ENCODE peak calls at places on chromosomes 11 and 22, in nine cellular contexts. C, P, F, V, D, O, N, E and K are unnamed samples.
A peak's percentile ranks its signal among the peaks of the same experiment; 100 is the strongest.

GRCh38 chr11:2671748-2672147 is 28.0 kb downstream of the KCNQ1OT1 start:
- DNase-seq in C (no peak), P (no peak), F (no peak), V (no peak), D (no peak), O (no peak), N (no peak), E (no peak), K (no peak)

GRCh38 chr11:134332189-134332631 is 422 bp downstream of the GLB1L2 start:
- DNase-seq in C (no peak), P (no peak), F (peak; percentile 75), V (no peak), D (no peak), O (peak; percentile 75), N (peak; percentile 47), E (no peak), K (peak; percentile 39)

GRCh38 chr11:76074178-76075112 is 131.9 kb downstream of the WNT11 start:
- DNase-seq in C (peak; percentile 81), P (no peak), F (no peak), V (no peak), D (peak; percentile 75), O (no peak), N (peak; percentile 64), E (no peak), K (peak; percentile 61)

GRCh38 chr22:48742191-48742555 is 1085.5 kb downstream of the BRD1 start:
- DNase-seq in C (no peak), P (no peak), F (no peak), V (no peak), D (no peak), O (no peak), N (no peak), E (no peak), K (no peak)

GRCh38 chr11:398826-399225 is 4.8 kb downstream of the PKP3 start:
- DNase-seq in C (peak; percentile 53), P (no peak), F (no peak), V (no peak), D (no peak), O (no peak), N (no peak), E (no peak), K (peak; percentile 44)

GRCh38 chr11:7143908-7144307 is 55.1 kb downstream of the RBMXL2 start:
- DNase-seq in C (peak; percentile 42), P (peak; percentile 8), F (peak; percentile 57), V (peak; percentile 6), D (peak; percentile 22), O (peak; percentile 61), N (peak; percentile 8), E (no peak), K (peak; percentile 8)

GRCh38 chr22:49031746-49032330 is 795.8 kb downstream of the BRD1 start:
- DNase-seq in C (no peak), P (no peak), F (no peak), V (no peak), D (no peak), O (no peak), N (no peak), E (no peak), K (no peak)

GRCh38 chr22:49622241-49623105 is 205.2 kb downstream of the BRD1 start:
- DNase-seq in C (no peak), P (no peak), F (no peak), V (no peak), D (no peak), O (no peak), N (no peak), E (no peak), K (no peak)

GRCh38 chr11:27349919-27350318 is 13.1 kb downstream of the CCDC34 start:
- DNase-seq in C (no peak), P (no peak), F (no peak), V (no peak), D (no peak), O (no peak), N (no peak), E (no peak), K (no peak)

GRCh38 chr11:27352781-27353180 is 10.2 kb downstream of the CCDC34 start:
- DNase-seq in C (no peak), P (no peak), F (peak; percentile 45), V (no peak), D (no peak), O (no peak), N (no peak), E (no peak), K (no peak)

GRCh38 chr11:27347361-27347760 is 15.7 kb downstream of the CCDC34 start:
- DNase-seq in C (no peak), P (no peak), F (peak; percentile 17), V (no peak), D (no peak), O (no peak), N (no peak), E (no peak), K (no peak)

GRCh38 chr11:27347949-27348879 is 14.8 kb downstream of the CCDC34 start:
- DNase-seq in C (no peak), P (no peak), F (peak; percentile 84), V (no peak), D (no peak), O (peak; percentile 61), N (no peak), E (no peak), K (peak; percentile 70)

DNA sequence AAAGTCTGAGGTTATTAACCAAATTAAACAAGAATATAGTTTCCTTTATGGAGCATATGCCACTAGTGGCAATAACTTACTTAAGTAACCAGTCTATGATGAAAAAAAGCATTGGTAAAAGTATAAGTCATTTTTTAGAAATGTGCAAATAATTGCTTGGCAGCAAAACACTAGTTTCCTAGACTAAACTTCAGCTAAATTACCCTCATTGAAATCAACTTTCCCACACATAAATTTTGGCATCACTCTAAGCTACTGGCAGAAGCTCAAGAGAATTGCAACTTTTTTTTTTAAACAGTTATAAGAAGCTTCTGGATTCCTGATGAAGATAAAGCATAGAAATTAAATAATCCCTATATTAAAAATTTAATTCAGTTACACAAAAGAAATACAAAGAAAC is 12.5 kb downstream of the CCDC34 start:
- DNase-seq in C (peak; percentile 47), P (no peak), F (no peak), V (no peak), D (peak; percentile 19), O (no peak), N (no peak), E (no peak), K (peak; percentile 71)
- TF ChIP-seq EZH2 in C (no peak), P (no peak), F (no peak), V (no peak), D (no peak), O (no peak), N (no peak), E (no peak), K (no peak)

GRCh38 chr11:15893080-15893492 is 463.3 kb downstream of the SOX6 start:
- DNase-seq in C (no peak), P (no peak), F (no peak), V (peak; percentile 6), D (peak; percentile 64), O (no peak), N (peak; percentile 35), E (no peak), K (peak; percentile 54)

GRCh38 chr11:15896544-15896943 is 459.8 kb downstream of the SOX6 start:
- DNase-seq in C (no peak), P (no peak), F (no peak), V (no peak), D (no peak), O (no peak), N (no peak), E (no peak), K (no peak)

GRCh38 chr11:15901046-15901445 is 455.3 kb downstream of the SOX6 start:
- DNase-seq in C (no peak), P (no peak), F (no peak), V (no peak), D (no peak), O (peak; percentile 39), N (no peak), E (no peak), K (no peak)

GRCh38 chr11:15896026-15896425 is 460.3 kb downstream of the SOX6 start:
- DNase-seq in C (no peak), P (no peak), F (no peak), V (no peak), D (no peak), O (no peak), N (no peak), E (no peak), K (no peak)

GRCh38 chr11:15897211-15897960 is 459.0 kb downstream of the SOX6 start:
- DNase-seq in C (peak; percentile 27), P (no peak), F (no peak), V (peak; percentile 27), D (no peak), O (no peak), N (no peak), E (no peak), K (peak; percentile 54)
- H3K27ac ChIP-seq in C (no peak overlapping the region), P (no peak overlapping the region), F (no peak overlapping the region), V (no peak overlapping the region), D (no peak overlapping the region), O (no peak overlapping the region), N (no peak overlapping the region), E (no peak overlapping the region), K (no peak overlapping the region)

DNA sequence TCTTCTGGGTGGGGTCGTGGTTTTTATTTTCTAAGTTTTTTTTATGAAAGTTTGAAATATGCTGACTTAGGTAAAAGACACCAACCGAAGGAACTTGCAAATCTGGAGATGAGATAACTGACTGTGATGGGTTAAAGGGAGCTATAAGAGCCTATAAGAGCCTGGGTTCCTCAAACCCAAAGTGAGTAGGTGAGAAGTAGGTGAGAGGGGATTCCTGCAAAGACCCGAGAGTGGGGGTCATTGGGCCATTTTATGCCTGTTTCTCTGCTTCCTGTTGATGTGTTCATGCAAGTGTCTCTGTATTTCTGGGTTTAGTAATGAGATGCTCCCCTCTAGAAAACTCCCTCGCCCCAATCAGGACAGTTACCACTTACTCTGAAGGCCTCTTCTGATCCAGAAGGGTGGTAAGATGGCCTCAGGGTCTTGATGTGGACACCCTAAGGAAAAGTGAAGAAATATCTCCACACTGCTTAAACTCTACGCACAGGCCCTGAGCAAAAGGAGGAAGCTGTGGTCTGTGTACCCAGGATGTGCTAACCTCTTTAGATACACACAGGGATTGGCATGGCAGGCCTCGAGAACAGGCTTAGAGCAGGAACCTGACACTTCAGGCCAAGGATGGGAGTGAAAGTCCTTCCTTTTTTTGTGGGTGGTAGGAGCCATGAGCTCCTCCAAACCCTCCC is 1.8 kb downstream of the FLI1 start:
- DNase-seq in C (peak; percentile 35), P (no peak), F (no peak), V (no peak), D (no peak), O (no peak), N (no peak), E (peak; percentile 79), K (no peak)
- TF ChIP-seq EZH2 in C (no peak), P (no peak), F (no peak), V (no peak), D (no peak), O (no peak), N (no peak), E (no peak), K (no peak)

GRCh38 chr22:19900707-19901436 is 40.7 kb upstream of the COMT start:
- DNase-seq in C (no peak), P (no peak), F (no peak), V (no peak), D (no peak), O (no peak), N (no peak), E (no peak), K (no peak)

GRCh38 chr22:19901577-19902244 is 39.9 kb upstream of the COMT start:
- DNase-seq in C (no peak), P (no peak), F (no peak), V (no peak), D (no peak), O (no peak), N (no peak), E (no peak), K (no peak)

GRCh38 chr22:19896665-19897355 is 42.1 kb upstream of the GNB1L start:
- DNase-seq in C (no peak), P (no peak), F (no peak), V (no peak), D (no peak), O (no peak), N (peak; percentile 54), E (peak; percentile 34), K (no peak)

GRCh38 chr22:19897726-19898515 is 43.2 kb upstream of the GNB1L start:
- DNase-seq in C (no peak), P (no peak), F (no peak), V (no peak), D (no peak), O (no peak), N (no peak), E (no peak), K (no peak)

GRCh38 chr22:19898831-19899567 is 42.6 kb upstream of the COMT start:
- DNase-seq in C (no peak), P (no peak), F (no peak), V (no peak), D (no peak), O (no peak), N (no peak), E (no peak), K (no peak)
- H3K27ac ChIP-seq in C (no peak overlapping the region), P (no peak overlapping the region), F (no peak overlapping the region), V (no peak overlapping the region), D (no peak overlapping the region), O (no peak overlapping the region), N (no peak overlapping the region), E (peak overlapping the region; percentile 63), K (no peak overlapping the region)